ENCODE peak calls at places on chromosomes 12 and 14, in eight cellular contexts. D is stomach, X is kidney epithelial cell, Z is transverse colon, G is left ventricle myocardium inferior, P is tibial artery, B is thoracic aorta, C is pancreas. O is an unnamed sample.

GRCh38 chr12:69910739-69911138 is 85.7 kb downstream of the MYRFL start:
- DNase-seq in D (no peak), B (no peak), C (no peak), X (no peak), P (no peak), G (no peak), Z (no peak), O (no peak)

GRCh38 chr12:8156845-8157244 is at the start of gene ZNF705A:
- DNase-seq in P (no peak), B (no peak), Z (no peak), X (peak; percentile 63), D (no peak), C (no peak), G (no peak), O (no peak)

GRCh38 chr14:69712637-69713088 is 54.3 kb upstream of the SRSF5 start:
- DNase-seq in B (no peak), Z (peak; percentile 83), P (peak; percentile 56), C (peak; percentile 53), D (peak; percentile 70), X (no peak), G (peak; percentile 59), O (peak; percentile 61)

GRCh38 chr12:38886064-38886463 is 19.3 kb downstream of the CPNE8 start:
- DNase-seq in B (peak; percentile 47), D (peak; percentile 62), Z (peak; percentile 84), P (peak; percentile 49), G (peak; percentile 28), X (peak; percentile 10), C (peak; percentile 22), O (no peak)

GRCh38 chr14:61561657-61562276 is 133.5 kb upstream of the HIF1A start:
- DNase-seq in X (peak; percentile 100), G (peak; percentile 51), P (peak; percentile 74), B (peak; percentile 58), D (peak; percentile 84), C (peak; percentile 84), Z (peak; percentile 79), O (no peak)

GRCh38 chr12:11836282-11836963 is 186.9 kb downstream of the ETV6 start:
- DNase-seq in G (no peak), C (no peak), D (peak; percentile 50), Z (peak; percentile 71), X (no peak), P (no peak), B (no peak), O (peak; percentile 30)

GRCh38 chr14:59159169-59159568 is 29.3 kb upstream of the DAAM1 start:
- DNase-seq in C (no peak), P (no peak), Z (no peak), D (no peak), G (no peak), X (no peak), B (no peak), O (no peak)

GRCh38 chr12:86662464-86662863 is 406.3 kb upstream of the MGAT4C start:
- DNase-seq in P (no peak), C (no peak), D (no peak), B (no peak), G (no peak), Z (no peak), X (no peak), O (no peak)

GRCh38 chr14:60331201-60332045 is 82.4 kb downstream of the PPM1A start:
- DNase-seq in Z (peak; percentile 74), G (peak; percentile 35), P (peak; percentile 46), D (peak; percentile 73), C (peak; percentile 81), B (no peak), X (no peak), O (peak; percentile 74)

GRCh38 chr14:89242871-89243270 is 174.2 kb downstream of the FOXN3 start:
- DNase-seq in G (no peak), C (no peak), D (no peak), P (no peak), Z (no peak), X (no peak), B (no peak), O (peak; percentile 56)
- H3K4me3 ChIP-seq in G (no peak overlapping the region), C (no peak overlapping the region), D (no peak overlapping the region), P (no peak overlapping the region), Z (no peak overlapping the region), X (no peak overlapping the region), B (peak overlapping the region; percentile 27), O (no peak overlapping the region)

GRCh38 chr12:48001426-48002178 is 2.7 kb downstream of the COL2A1 start:
- DNase-seq in X (no peak), G (peak; percentile 60), D (peak; percentile 46), B (no peak), P (no peak), C (peak; percentile 35), Z (peak; percentile 54), O (peak; percentile 92)
- H3K27me3 ChIP-seq in X (peaks cover 72% of the 10 kb centered on the region), G (peaks cover 54% of the 10 kb centered on the region), D (peaks cover 15% of the 10 kb centered on the region), B (peaks cover 13% of the 10 kb centered on the region), P (peaks cover 75% of the 10 kb centered on the region), C (peaks cover 10% of the 10 kb centered on the region), Z (peaks cover 97% of the 10 kb centered on the region), O (peaks cover 98% of the 10 kb centered on the region)

DNA sequence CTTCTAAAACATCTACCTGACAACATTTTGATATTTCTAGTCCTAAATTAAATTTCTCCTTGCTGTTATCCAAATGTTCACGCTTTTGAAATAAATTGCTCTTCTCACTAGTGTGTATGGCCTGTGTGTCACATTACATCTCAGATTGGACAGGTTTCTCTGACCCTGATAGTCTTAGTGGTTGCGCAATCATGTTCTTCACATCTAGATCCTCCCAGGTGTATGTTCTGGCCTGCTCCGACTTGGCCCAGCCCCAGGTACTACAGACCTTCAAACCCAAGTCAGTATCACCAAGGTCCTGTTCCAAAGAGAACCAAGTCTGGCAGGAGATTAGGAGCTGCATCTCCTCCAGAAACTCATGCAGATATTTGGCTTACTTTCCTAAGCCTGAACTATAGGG is 209.5 kb downstream of the ASCL1 start:
- DNase-seq in D (no peak), B (no peak), P (no peak), C (no peak), G (no peak), X (no peak), Z (no peak), O (no peak)
- H3K36me3 ChIP-seq in D (no peaks in the 10 kb centered on the region), B (no peaks in the 10 kb centered on the region), P (no peaks in the 10 kb centered on the region), C (no peaks in the 10 kb centered on the region), G (no peaks in the 10 kb centered on the region), X (no peaks in the 10 kb centered on the region), Z (no peaks in the 10 kb centered on the region), O (no peaks in the 10 kb centered on the region)

GRCh38 chr12:110530511-110530910 is 28.4 kb downstream of the RAD9B start:
- DNase-seq in P (no peak), X (no peak), D (no peak), Z (no peak), B (no peak), G (no peak), C (no peak), O (no peak)
- H3K4me3 ChIP-seq in P (no peak overlapping the region), X (no peak overlapping the region), D (no peak overlapping the region), Z (no peak overlapping the region), B (no peak overlapping the region), G (no peak overlapping the region), C (no peak overlapping the region), O (no peak overlapping the region)

DNA sequence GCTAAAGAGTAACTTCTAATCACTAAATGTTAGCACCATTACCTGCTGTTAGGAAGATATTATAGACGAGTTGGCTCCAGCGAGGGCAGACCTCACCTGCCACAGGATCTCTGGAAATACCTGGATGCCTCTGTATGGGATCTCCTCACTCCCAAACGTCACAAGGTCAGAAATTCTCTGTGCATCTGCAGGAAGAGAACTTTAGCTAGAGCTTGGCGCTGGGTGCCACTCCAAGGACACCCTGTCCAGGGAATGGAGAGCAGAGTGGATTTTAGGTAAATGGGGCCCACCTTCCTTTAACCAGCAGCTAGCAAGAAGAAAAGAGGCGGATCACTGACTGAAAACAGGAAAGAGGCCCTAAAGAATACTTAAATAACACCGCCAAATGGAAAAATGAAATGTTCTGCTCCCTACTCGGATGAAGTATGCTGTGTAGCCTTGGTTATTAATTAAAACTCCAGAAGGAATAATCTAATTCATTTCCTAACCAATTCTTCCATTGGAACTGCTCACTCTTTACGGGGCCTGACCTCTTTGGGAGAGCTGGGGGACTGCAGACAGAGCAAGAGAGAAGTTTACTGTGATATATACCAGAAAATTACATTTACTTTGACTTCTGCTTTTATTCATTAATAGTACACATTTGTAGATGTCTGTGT is 4.2 kb upstream of the FOXG1 start:
- DNase-seq in G (no peak), X (no peak), C (no peak), P (no peak), B (no peak), D (no peak), Z (no peak), O (no peak)
- H3K27me3 ChIP-seq in G (peaks cover 96% of the 10 kb centered on the region), X (peaks cover 85% of the 10 kb centered on the region), C (peaks cover 29% of the 10 kb centered on the region), P (peaks cover 98% of the 10 kb centered on the region), B (peaks cover 25% of the 10 kb centered on the region), D (peaks cover 38% of the 10 kb centered on the region), Z (peaks cover 96% of the 10 kb centered on the region), O (peaks cover 93% of the 10 kb centered on the region)

DNA sequence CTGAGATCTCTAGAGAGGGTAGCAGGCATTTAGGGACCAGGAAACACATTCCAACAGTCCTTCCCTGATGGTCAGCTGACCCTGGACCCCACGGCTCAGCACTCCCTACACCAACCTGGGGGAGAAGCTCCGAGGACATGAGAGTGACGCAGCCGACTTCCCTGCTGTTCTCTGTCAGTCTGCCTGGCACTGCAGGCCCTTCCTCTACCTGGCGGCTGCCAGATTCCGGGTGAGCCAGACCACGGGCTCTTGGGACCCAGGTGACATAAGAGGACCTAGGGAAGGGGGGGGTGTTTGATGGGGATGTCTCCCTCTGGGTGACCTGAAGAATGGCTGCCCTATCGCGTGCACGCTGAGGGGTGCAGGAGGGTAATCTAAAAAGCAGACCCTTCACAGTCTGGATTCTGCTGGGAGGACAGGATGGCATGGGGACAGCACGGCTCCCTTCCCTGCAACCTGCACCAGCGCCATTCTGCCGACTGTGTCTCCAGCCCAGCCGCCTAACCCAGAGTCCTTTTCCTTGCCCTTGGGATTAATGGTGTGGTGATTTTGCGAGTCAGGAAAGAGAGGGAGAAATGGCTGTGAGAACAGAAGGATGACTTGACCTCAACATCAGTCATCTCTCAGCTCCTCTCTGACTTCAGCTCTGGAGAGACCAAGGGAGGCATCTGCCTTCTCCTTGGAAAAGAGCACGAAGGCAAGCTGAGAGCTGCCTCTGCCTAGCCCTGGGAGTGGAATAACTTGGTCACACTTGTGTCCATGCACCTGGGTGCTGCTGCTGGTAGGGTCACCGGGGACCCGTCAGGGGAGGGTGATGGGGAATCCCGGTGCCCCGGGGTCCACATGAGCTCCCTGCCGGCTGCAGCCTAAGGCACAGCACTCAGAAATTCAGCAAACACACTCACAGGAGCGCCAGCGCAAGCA is 158.6 kb downstream of the CALM1 start:
- DNase-seq in X (no peak), D (no peak), Z (no peak), P (no peak), B (no peak), G (no peak), C (no peak), O (no peak)
- H3K36me3 ChIP-seq in X (no peaks in the 10 kb centered on the region), D (no peaks in the 10 kb centered on the region), Z (no peaks in the 10 kb centered on the region), P (no peaks in the 10 kb centered on the region), B (no peaks in the 10 kb centered on the region), G (no peaks in the 10 kb centered on the region), C (no peaks in the 10 kb centered on the region), O (no peaks in the 10 kb centered on the region)

DNA sequence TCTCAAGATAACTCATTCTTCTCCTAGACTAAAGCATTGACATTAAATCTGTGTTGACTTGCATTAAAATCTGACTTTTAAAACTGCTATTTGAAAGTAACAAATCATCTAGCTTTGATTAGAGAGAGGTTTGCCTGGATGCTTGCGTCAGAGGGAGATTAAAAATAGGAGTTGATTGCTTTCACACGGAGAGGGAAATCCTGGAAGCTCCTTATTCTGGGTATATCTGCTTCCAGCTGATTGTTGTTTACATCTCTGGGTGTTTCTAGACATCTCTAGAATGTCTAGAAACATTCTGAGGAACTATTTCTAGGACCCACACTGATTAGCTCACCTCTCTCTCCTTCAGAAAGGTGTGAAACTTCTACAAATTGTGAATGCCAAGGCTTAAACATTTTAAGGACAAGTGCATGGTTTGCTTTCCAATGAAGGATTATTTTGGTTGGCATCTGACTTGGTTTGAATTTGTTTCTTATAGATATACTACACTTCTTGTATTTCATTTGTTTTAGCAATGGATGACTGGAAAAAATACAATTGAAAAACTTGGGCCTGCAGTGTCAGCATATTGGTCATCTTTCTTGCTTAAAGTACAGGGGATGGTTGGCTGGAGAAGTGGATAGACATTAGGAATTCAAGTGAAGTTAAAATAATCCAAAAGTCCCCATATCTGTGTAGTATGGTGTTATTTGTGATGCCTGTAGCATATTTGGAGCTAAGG is 2.1 kb downstream of the DIP2B start:
- DNase-seq in G (no peak), D (no peak), X (no peak), B (no peak), C (no peak), Z (no peak), P (no peak), O (no peak)
- H3K4me3 ChIP-seq in G (peak overlapping the region; percentile 93), D (peak overlapping the region; percentile 86), X (no peak overlapping the region), B (peak overlapping the region; percentile 97), C (peak overlapping the region; percentile 86), Z (no peak overlapping the region), P (no peak overlapping the region), O (no peak overlapping the region)

O was measured in H7.